ENCODE peak calls at places on chromosomes 4 and X, in six cellular contexts. One of them, this sample, is unnamed.
A peak's percentile ranks its signal among the peaks of the same experiment; 100 is the strongest.

GRCh38 chrX:44012484-44013096 is 39.4 kb upstream of the NDP start:
- DNase-seq in NCI-H2081: no peak
- DNase-seq in NCI-H1436: no peak
- DNase-seq in mesothelial cell of epicardium: no peak
- DNase-seq in MCF 10A: peak; percentile 91
- DNase-seq in endothelial cell: no peak
- DNase-seq in this sample: no peak

GRCh38 chr4:75633846-75634245 is 3.5 kb upstream of the CDKL2 start:
- DNase-seq in NCI-H1436: no peak
- DNase-seq in mesothelial cell of epicardium: no peak
- DNase-seq in MCF 10A: peak; percentile 1
- DNase-seq in endothelial cell: no peak
- DNase-seq in NCI-H2081: no peak
- DNase-seq in this sample: no peak

GRCh38 chr4:128871948-128872347 is 62.4 kb downstream of the JADE1 start:
- DNase-seq in mesothelial cell of epicardium: no peak
- DNase-seq in endothelial cell: no peak
- DNase-seq in MCF 10A: peak; percentile 87
- DNase-seq in NCI-H2081: no peak
- DNase-seq in NCI-H1436: no peak
- DNase-seq in this sample: no peak

GRCh38 chrX:3738489-3738888 is 25.0 kb upstream of the PRKX start:
- DNase-seq in MCF 10A: no peak
- DNase-seq in NCI-H1436: no peak
- DNase-seq in mesothelial cell of epicardium: no peak
- DNase-seq in endothelial cell: no peak
- DNase-seq in NCI-H2081: no peak
- DNase-seq in this sample: no peak

GRCh38 chrX:17597836-17598434 is 139.4 kb upstream of the SCML1 start:
- DNase-seq in NCI-H2081: peak; percentile 30
- DNase-seq in endothelial cell: no peak
- DNase-seq in NCI-H1436: no peak
- DNase-seq in MCF 10A: peak; percentile 78
- DNase-seq in mesothelial cell of epicardium: peak; percentile 55
- DNase-seq in this sample: no peak

GRCh38 chr4:153260553-153261306 is 56.5 kb downstream of the TRIM2 start:
- DNase-seq in NCI-H2081: peak; percentile 16
- DNase-seq in mesothelial cell of epicardium: no peak
- DNase-seq in MCF 10A: peak; percentile 38
- DNase-seq in endothelial cell: no peak
- DNase-seq in NCI-H1436: no peak
- DNase-seq in this sample: peak; percentile 49

GRCh38 chr4:142383800-142384470 is 462.2 kb downstream of the INPP4B start:
- DNase-seq in NCI-H1436: no peak
- DNase-seq in endothelial cell: no peak
- DNase-seq in NCI-H2081: no peak
- DNase-seq in MCF 10A: peak; percentile 74
- DNase-seq in mesothelial cell of epicardium: no peak
- DNase-seq in this sample: no peak

GRCh38 chr4:108700358-108700757 is 50.0 kb downstream of the OSTC start:
- DNase-seq in mesothelial cell of epicardium: no peak
- DNase-seq in NCI-H1436: no peak
- DNase-seq in NCI-H2081: no peak
- DNase-seq in MCF 10A: peak; percentile 27
- DNase-seq in endothelial cell: no peak
- DNase-seq in this sample: no peak

GRCh38 chrX:17527135-17527701 is 152.2 kb downstream of the NHS start:
- DNase-seq in endothelial cell: no peak
- DNase-seq in mesothelial cell of epicardium: no peak
- DNase-seq in NCI-H2081: no peak
- DNase-seq in MCF 10A: peak; percentile 8
- DNase-seq in NCI-H1436: no peak
- DNase-seq in this sample: peak; percentile 87

GRCh38 chrX:65451663-65452062 is 82.9 kb downstream of the LAS1L start:
- DNase-seq in mesothelial cell of epicardium: no peak
- DNase-seq in NCI-H2081: no peak
- DNase-seq in endothelial cell: peak; percentile 31
- DNase-seq in NCI-H1436: peak; percentile 36
- DNase-seq in MCF 10A: peak; percentile 44
- DNase-seq in this sample: peak; percentile 57

GRCh38 chr4:163540977-163541376 is 46.5 kb downstream of the TMA16 start:
- DNase-seq in NCI-H2081: no peak
- DNase-seq in mesothelial cell of epicardium: no peak
- DNase-seq in MCF 10A: peak; percentile 62
- DNase-seq in NCI-H1436: no peak
- DNase-seq in endothelial cell: no peak
- DNase-seq in this sample: no peak

GRCh38 chr4:161256716-161257115 is 907.1 kb downstream of the FSTL5 start:
- DNase-seq in mesothelial cell of epicardium: no peak
- DNase-seq in NCI-H2081: no peak
- DNase-seq in NCI-H1436: no peak
- DNase-seq in MCF 10A: peak; percentile 27
- DNase-seq in endothelial cell: no peak
- DNase-seq in this sample: peak; percentile 38

GRCh38 chrX:138874271-138874670 is 162.8 kb upstream of the FGF13 start:
- DNase-seq in NCI-H1436: no peak
- DNase-seq in endothelial cell: no peak
- DNase-seq in MCF 10A: no peak
- DNase-seq in NCI-H2081: no peak
- DNase-seq in mesothelial cell of epicardium: no peak
- DNase-seq in this sample: no peak

GRCh38 chrX:44903107-44903506 is 30.1 kb downstream of the KDM6A start:
- DNase-seq in NCI-H2081: no peak
- DNase-seq in MCF 10A: peak; percentile 83
- DNase-seq in NCI-H1436: no peak
- DNase-seq in endothelial cell: no peak
- DNase-seq in mesothelial cell of epicardium: no peak
- DNase-seq in this sample: peak; percentile 20

GRCh38 chr4:157294575-157294974 is 74.0 kb downstream of the GRIA2 start:
- DNase-seq in NCI-H1436: no peak
- DNase-seq in NCI-H2081: peak; percentile 75
- DNase-seq in endothelial cell: no peak
- DNase-seq in mesothelial cell of epicardium: no peak
- DNase-seq in MCF 10A: no peak
- DNase-seq in this sample: no peak

GRCh38 chr4:98687876-98688275 is 29.5 kb upstream of the TSPAN5 start:
- DNase-seq in MCF 10A: no peak
- DNase-seq in NCI-H1436: no peak
- DNase-seq in endothelial cell: no peak
- DNase-seq in mesothelial cell of epicardium: no peak
- DNase-seq in NCI-H2081: no peak
- DNase-seq in this sample: no peak

GRCh38 chr4:161419822-161420221 is 744.0 kb downstream of the FSTL5 start:
- DNase-seq in NCI-H1436: no peak
- DNase-seq in NCI-H2081: peak; percentile 33
- DNase-seq in MCF 10A: peak; percentile 8
- DNase-seq in endothelial cell: peak; percentile 46
- DNase-seq in mesothelial cell of epicardium: no peak
- DNase-seq in this sample: peak; percentile 21

GRCh38 chrX:41302293-41302868 is 31.6 kb upstream of the DDX3X start:
- DNase-seq in NCI-H2081: peak; percentile 37
- DNase-seq in MCF 10A: peak; percentile 30
- DNase-seq in NCI-H1436: no peak
- DNase-seq in endothelial cell: no peak
- DNase-seq in mesothelial cell of epicardium: no peak
- DNase-seq in this sample: no peak

GRCh38 chr4:1562371-1562770 is 121.7 kb downstream of the FAM53A start:
- DNase-seq in NCI-H1436: no peak
- DNase-seq in mesothelial cell of epicardium: no peak
- DNase-seq in endothelial cell: no peak
- DNase-seq in MCF 10A: no peak
- DNase-seq in NCI-H2081: no peak
- DNase-seq in this sample: no peak

GRCh38 chr4:138390286-138390685 is 148.1 kb upstream of the SLC7A11 start:
- DNase-seq in mesothelial cell of epicardium: no peak
- DNase-seq in endothelial cell: no peak
- DNase-seq in NCI-H2081: no peak
- DNase-seq in NCI-H1436: no peak
- DNase-seq in MCF 10A: peak; percentile 4
- DNase-seq in this sample: no peak

GRCh38 chr4:108492816-108493595 is 127.4 kb upstream of the RPL34 start:
- DNase-seq in NCI-H1436: no peak
- DNase-seq in mesothelial cell of epicardium: no peak
- DNase-seq in MCF 10A: peak; percentile 65
- DNase-seq in endothelial cell: peak; percentile 42
- DNase-seq in NCI-H2081: no peak
- DNase-seq in this sample: peak; percentile 45

GRCh38 chrX:20952180-20952579 is 422.0 kb upstream of the CNKSR2 start:
- DNase-seq in NCI-H1436: no peak
- DNase-seq in mesothelial cell of epicardium: no peak
- DNase-seq in endothelial cell: no peak
- DNase-seq in MCF 10A: no peak
- DNase-seq in NCI-H2081: no peak
- DNase-seq in this sample: no peak

GRCh38 chr4:70367813-70368212 is 7.3 kb downstream of the SMR3A start:
- DNase-seq in endothelial cell: no peak
- DNase-seq in MCF 10A: no peak
- DNase-seq in NCI-H1436: no peak
- DNase-seq in NCI-H2081: no peak
- DNase-seq in mesothelial cell of epicardium: no peak
- DNase-seq in this sample: no peak

GRCh38 chr4:127182687-127183086 is 450.1 kb upstream of the INTU start:
- DNase-seq in NCI-H1436: no peak
- DNase-seq in NCI-H2081: no peak
- DNase-seq in endothelial cell: no peak
- DNase-seq in mesothelial cell of epicardium: no peak
- DNase-seq in MCF 10A: no peak
- DNase-seq in this sample: no peak

GRCh38 chr4:37603070-37603468 is 83.1 kb downstream of the RELL1 start:
- DNase-seq in mesothelial cell of epicardium: peak; percentile 85
- DNase-seq in NCI-H2081: peak; percentile 84
- DNase-seq in NCI-H1436: peak; percentile 24
- DNase-seq in MCF 10A: peak; percentile 76
- DNase-seq in endothelial cell: peak; percentile 87
- DNase-seq in this sample: peak; percentile 86

GRCh38 chr4:70714061-70714468 is 7.7 kb upstream of the RUFY3 start:
- DNase-seq in mesothelial cell of epicardium: no peak
- DNase-seq in NCI-H1436: no peak
- DNase-seq in endothelial cell: no peak
- DNase-seq in NCI-H2081: no peak
- DNase-seq in MCF 10A: peak; percentile 51
- DNase-seq in this sample: no peak

GRCh38 chr4:1960170-1960825 is 48.5 kb downstream of the NELFA start:
- DNase-seq in endothelial cell: no peak
- DNase-seq in NCI-H2081: no peak
- DNase-seq in NCI-H1436: no peak
- DNase-seq in MCF 10A: no peak
- DNase-seq in mesothelial cell of epicardium: no peak
- DNase-seq in this sample: no peak

GRCh38 chr4:48970471-48970921 is 15.6 kb upstream of the CWH43 start:
- DNase-seq in MCF 10A: peak; percentile 60
- DNase-seq in mesothelial cell of epicardium: no peak
- DNase-seq in NCI-H2081: no peak
- DNase-seq in endothelial cell: no peak
- DNase-seq in NCI-H1436: no peak
- DNase-seq in this sample: no peak

GRCh38 chr4:11912886-11913285 is 484.2 kb upstream of the HS3ST1 start:
- DNase-seq in MCF 10A: peak; percentile 62
- DNase-seq in NCI-H2081: no peak
- DNase-seq in mesothelial cell of epicardium: no peak
- DNase-seq in NCI-H1436: no peak
- DNase-seq in endothelial cell: no peak
- DNase-seq in this sample: no peak